ENCODE peak calls at places on chromosome 6, in five cellular contexts. D is HTR-8/SVneo; J is A172; F is stimulated activated CD4-positive, alpha-beta T cell treated with anti-CD3 and anti-CD28 coated beads, Interleukin-4, amount 100 ng/mL, for 24 hours; Q is NT2/D1. M is an unnamed sample.

GRCh38 chr6:42627674-42628073 is 63.8 kb downstream of the UBR2 start:
- DNase-seq in Q (no peak), D (no peak), F (no peak), J (peak; percentile 1), M (no peak)

GRCh38 chr6:10393544-10394225 is 21.2 kb downstream of the TFAP2A start:
- DNase-seq in F (no peak), D (no peak), Q (no peak), J (no peak), M (no peak)

GRCh38 chr6:169950558-169950957 is 199.1 kb downstream of the ERMARD start:
- DNase-seq in Q (no peak), D (no peak), J (peak; percentile 6), F (peak; percentile 29), M (no peak)

GRCh38 chr6:87115402-87116135 is 20.7 kb upstream of the CGA start:
- DNase-seq in J (no peak), Q (no peak), F (peak; percentile 14), D (no peak), M (no peak)

GRCh38 chr6:136723780-136724179 is 68.5 kb downstream of the MAP3K5 start:
- DNase-seq in D (no peak), F (peak; percentile 51), J (no peak), Q (no peak), M (peak; percentile 31)

GRCh38 chr6:70270287-70271005 is 32.4 kb downstream of the COL9A1 start:
- DNase-seq in D (no peak), J (no peak), Q (no peak), F (no peak), M (no peak)

GRCh38 chr6:25916789-25917490 is 13.6 kb downstream of the SLC17A2 start:
- DNase-seq in Q (no peak), J (no peak), D (no peak), F (no peak), M (no peak)

GRCh38 chr6:128572286-128572685 is 51.9 kb upstream of the PTPRK start:
- DNase-seq in Q (no peak), D (no peak), J (no peak), F (no peak), M (no peak)

GRCh38 chr6:22756365-22756764 is 187.0 kb downstream of the HDGFL1 start:
- DNase-seq in J (no peak), D (no peak), Q (no peak), F (no peak), M (no peak)

GRCh38 chr6:69816017-69816416 is 19.2 kb upstream of the LMBRD1 start:
- DNase-seq in D (no peak), F (no peak), J (no peak), Q (no peak), M (no peak)

GRCh38 chr6:17167327-17167979 is 65.6 kb downstream of the STMND1 start:
- DNase-seq in D (peak; percentile 65), J (peak; percentile 48), Q (peak; percentile 6), F (no peak), M (no peak)

GRCh38 chr6:161835426-161836029 is 561.7 kb upstream of the AGPAT4 start:
- DNase-seq in Q (no peak), D (no peak), F (no peak), J (no peak), M (no peak)

M was measured in activated naive CD8-positive, alpha-beta T cell treated with anti-CD3 and anti-CD28 coated beads for 36 hours.